ENCODE peak calls at places on chromosomes 6 and 20, in five cellular contexts. F is WTC11, A is K562, T is H1, Q is GM12878. I is an unnamed sample.

GRCh38 chr20:25626779-25627178 is 3.0 kb upstream of the NANP start:
- DNase-seq in F (no peak), A (no peak), T (no peak), Q (no peak), I (no peak)

GRCh38 chr20:62652051-62652893 is 10.0 kb downstream of the SLCO4A1 start:
- DNase-seq in F (peak; percentile 50), A (peak; percentile 76), T (peak; percentile 64), Q (peak; percentile 85), I (peak; percentile 90)

GRCh38 chr20:62776692-62777527 is 19.4 kb upstream of the MRGBP start:
- DNase-seq in F (no peak), A (peak; percentile 90), T (no peak), Q (peak; percentile 21), I (peak; percentile 58)

GRCh38 chr6:21840428-21840827 is 246.9 kb downstream of the SOX4 start:
- DNase-seq in F (no peak), A (no peak), T (no peak), Q (no peak), I (no peak)

GRCh38 chr6:1686117-1687098 is 76.7 kb downstream of the FOXC1 start:
- DNase-seq in F (no peak), A (no peak), T (no peak), Q (no peak), I (no peak)

GRCh38 chr6:43934183-43934802 is 164.3 kb downstream of the VEGFA start:
- DNase-seq in F (no peak), A (no peak), T (no peak), Q (no peak), I (no peak)

GRCh38 chr6:82143041-82143481 is 104.5 kb downstream of the IBTK start:
- DNase-seq in F (no peak), A (no peak), T (no peak), Q (no peak), I (no peak)

GRCh38 chr6:117613920-117614535 is 11.7 kb upstream of the GOPC start:
- DNase-seq in F (no peak), A (no peak), T (no peak), Q (no peak), I (no peak)

GRCh38 chr6:16482702-16483314 is 244.4 kb downstream of the GMPR start:
- DNase-seq in F (no peak), A (no peak), T (no peak), Q (no peak), I (no peak)

GRCh38 chr20:4020256-4020655 is 4.9 kb upstream of the RNF24 start:
- DNase-seq in F (no peak), A (no peak), T (no peak), Q (no peak), I (no peak)

GRCh38 chr6:137722749-137723272 is 144.2 kb upstream of the TNFAIP3 start:
- DNase-seq in F (no peak), A (no peak), T (no peak), Q (no peak), I (no peak)

GRCh38 chr6:1137849-1138248 is 174.0 kb upstream of the FOXQ1 start:
- DNase-seq in F (no peak), A (no peak), T (no peak), Q (no peak), I (no peak)

GRCh38 chr20:24651171-24651972 is 181.9 kb downstream of the SYNDIG1 start:
- DNase-seq in F (no peak), A (no peak), T (no peak), Q (no peak), I (no peak)

GRCh38 chr20:32625996-32626395 is 40.9 kb upstream of the NOL4L start:
- DNase-seq in F (no peak), A (no peak), T (no peak), Q (no peak), I (no peak)

GRCh38 chr6:34035161-34035560 is 110.7 kb downstream of the GRM4 start:
- DNase-seq in F (no peak), A (no peak), T (no peak), Q (no peak), I (no peak)

GRCh38 chr20:17735959-17736621 is 36.3 kb downstream of the BANF2 start:
- DNase-seq in F (no peak), A (no peak), T (no peak), Q (no peak), I (no peak)

GRCh38 chr6:169328112-169328801 is 74.6 kb upstream of the THBS2 start:
- DNase-seq in F (no peak), A (no peak), T (no peak), Q (no peak), I (no peak)

GRCh38 chr6:157921685-157922367 is 59.8 kb upstream of the SYNJ2 start:
- DNase-seq in F (no peak), A (no peak), T (no peak), Q (no peak), I (no peak)

DNA sequence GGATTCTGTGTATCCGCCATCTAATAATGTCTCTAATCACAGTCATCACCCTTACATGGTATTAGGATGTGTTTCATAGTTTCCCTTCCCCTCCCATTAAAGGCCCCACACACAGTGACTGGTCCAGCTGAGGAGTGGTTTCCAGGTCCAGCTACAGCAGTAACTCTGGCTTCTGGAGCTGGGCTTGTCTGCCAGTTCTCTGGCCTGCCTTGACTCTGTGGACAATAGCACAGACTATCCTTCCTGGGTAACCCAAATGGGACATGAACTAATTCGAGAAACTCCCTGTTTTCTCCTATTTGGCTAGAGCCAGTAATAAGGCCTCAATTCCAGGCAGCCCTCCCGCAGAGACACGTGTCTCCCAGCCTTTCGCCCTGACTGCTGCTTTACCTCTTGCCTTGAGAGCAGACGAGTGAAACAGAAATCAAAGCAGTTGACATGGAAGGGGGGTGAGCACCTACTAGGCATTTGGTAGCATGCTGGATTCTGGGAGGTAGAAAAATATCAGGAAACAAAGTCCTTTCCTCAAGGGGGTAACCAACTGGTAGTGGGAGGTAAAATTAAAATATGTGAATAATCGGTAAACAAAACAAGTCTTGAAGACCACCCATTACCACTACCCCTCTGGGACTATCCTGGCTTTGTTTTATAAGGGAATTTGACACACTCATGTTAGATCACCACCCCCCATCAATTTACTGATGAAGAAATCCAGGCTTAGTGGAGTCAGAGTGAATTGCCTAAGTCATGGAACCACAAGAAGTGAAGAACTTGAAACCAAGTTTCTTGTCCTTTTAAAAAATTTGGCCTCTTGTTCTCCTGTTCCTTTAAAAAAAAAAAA is 1.2 kb downstream of the TRAF3IP2 start:
- DNase-seq in F (no peak), A (no peak), T (peak; percentile 58), Q (no peak), I (no peak)
- TF ChIP-seq ATF2 in F (no peak), A (no peak), T (no peak), Q (no peak), I (no peak)

DNA sequence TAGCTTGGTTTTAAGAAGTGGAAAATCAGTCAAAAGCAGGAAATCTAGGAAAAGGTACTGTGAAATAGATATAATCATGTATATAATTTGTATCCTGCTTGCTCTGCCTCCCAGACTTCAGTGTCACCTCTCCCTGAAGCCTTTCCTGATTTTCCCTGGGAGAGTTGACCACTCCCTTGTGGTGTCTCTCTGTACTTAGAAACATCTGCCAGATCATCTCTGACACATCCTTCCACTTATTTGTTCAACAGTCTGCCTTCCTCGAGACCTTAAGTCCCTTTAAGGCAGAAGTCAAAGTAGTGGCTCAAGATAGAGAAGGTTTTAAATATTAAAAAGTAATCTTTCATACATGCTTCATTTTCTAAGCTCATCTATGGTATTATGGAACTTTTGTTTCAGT is 236.5 kb downstream of the CDKAL1 start:
- DNase-seq in F (no peak), A (no peak), T (no peak), Q (no peak), I (no peak)
- TF ChIP-seq ATF2 in F (no peak), A (no peak), T (no peak), Q (no peak), I (no peak)

DNA sequence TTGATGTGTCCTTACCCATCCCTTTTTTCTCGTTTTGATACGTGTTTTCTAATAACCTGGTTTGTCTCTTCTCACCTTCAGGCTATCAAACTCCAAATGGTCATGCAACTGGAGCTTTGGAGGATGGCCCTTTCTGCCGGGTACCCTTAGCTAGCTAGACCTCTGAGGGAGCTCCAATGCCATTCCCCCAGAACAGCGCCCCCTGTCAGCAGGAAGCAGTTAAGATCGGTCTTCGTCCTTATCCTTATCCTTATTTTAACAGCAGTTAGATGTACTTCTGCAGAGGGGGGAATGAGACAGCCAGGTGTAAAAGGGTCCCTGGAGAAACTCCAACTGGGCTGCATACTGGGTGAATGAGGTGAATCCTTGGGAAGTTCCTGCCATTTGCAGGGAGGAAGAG is 37.2 kb downstream of the SEL1L2 start:
- DNase-seq in F (peak; percentile 68), A (no peak), T (peak; percentile 71), Q (no peak), I (peak; percentile 26)
- TF ChIP-seq ATF2 in F (no peak), A (no peak), T (no peak), Q (no peak), I (no peak)

DNA sequence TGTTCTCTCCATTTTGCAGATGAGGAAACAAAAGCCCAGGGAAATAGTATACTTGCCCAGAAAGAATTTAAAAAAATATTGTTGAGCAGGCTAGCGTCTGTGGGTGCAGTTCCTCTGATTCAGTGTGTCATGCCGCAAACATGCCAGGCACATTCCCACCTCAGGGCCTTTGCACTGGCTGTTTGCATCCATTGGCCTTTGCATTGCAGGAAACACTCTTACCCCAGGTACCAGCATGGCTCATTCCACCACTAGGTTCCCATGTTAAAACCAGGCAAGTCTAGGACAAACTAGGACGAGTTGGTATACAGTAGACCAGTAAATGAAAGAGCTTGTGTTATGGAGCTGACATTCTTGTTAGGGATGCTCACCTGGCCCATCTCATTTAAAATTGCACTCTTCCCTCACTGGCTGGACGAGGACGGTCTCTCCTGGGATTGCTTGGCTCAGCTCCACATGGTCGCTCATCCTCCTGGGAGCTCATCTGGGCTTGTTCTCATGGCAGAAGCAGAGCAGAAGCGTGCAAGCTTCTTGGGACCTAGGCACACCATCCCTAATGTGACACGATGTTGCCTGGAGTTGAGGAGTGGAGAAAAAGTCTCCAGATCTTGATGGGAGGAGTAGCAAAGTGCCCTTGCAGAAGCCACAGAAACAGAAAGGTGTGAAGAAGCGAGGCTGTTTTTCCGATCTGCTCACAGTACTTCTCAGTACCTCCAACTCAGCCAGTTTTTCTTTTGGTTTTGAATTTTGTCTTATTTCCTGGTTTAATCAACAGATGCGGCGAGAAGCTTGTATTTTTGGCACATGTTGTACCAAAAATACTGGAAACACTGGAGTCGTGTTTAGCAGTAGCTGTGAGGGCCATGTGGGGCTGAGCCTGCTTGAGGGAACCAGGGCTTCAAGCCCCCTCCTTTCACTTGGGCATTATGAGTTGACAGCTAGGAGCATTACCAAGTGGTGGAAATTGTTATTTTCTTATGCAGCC is 13.9 kb downstream of the ZNF831 start:
- DNase-seq in F (no peak), A (no peak), T (no peak), Q (no peak), I (no peak)
- TF ChIP-seq ATF2 in F (no peak), A (no peak), T (no peak), Q (no peak), I (no peak)

DNA sequence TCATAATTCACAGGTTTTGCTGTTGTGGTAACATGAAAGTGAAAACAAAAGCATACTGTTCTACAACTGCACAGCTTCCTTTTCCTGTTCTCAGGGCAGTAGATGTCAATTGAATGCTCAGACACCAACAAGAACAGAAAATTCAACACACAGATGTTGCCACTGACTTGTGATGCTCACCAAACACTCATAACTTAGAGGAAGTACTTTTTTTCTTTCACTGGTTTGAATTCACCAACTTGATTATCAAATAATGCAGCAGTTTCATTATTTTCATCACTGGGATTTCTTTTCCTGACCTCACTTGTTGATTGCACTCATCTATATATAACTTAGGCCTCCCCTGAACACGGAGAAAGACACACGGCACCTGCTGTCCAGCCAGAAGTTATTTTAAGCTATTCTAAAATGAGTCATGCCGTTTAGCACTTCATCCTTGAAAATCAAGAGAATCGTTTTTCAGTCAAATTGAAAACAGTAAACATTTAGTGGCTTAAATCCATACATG is 957 bp downstream of the TXLNB start:
- DNase-seq in F (no peak), A (no peak), T (no peak), Q (peak; percentile 88), I (no peak)
- TF ChIP-seq ATF2 in F (no peak), A (no peak), T (no peak), Q (peak; percentile 95), I (no peak)

I was measured in HepG2.